ENCODE peak calls at places on chromosomes 4 and X, in five cellular contexts. B, U, K, E and Z are unnamed samples.

GRCh38 chr4:132506568-132506967 is 642.5 kb upstream of the PCDH10 start:
- DNase-seq in B (no peak), U (no peak), K (no peak), E (no peak), Z (no peak)

GRCh38 chrX:10847333-10847732 is 226.9 kb upstream of the MID1 start:
- DNase-seq in B (no peak), U (no peak), K (no peak), E (no peak), Z (no peak)

GRCh38 chr4:56271121-56271520 is 116.2 kb downstream of the AASDH start:
- DNase-seq in B (no peak), U (no peak), K (no peak), E (no peak), Z (no peak)

GRCh38 chr4:6771229-6771671 is 11.3 kb upstream of the KIAA0232 start:
- DNase-seq in B (no peak), U (no peak), K (no peak), E (no peak), Z (no peak)

GRCh38 chr4:112522389-112522788 is 6.4 kb upstream of the NEUROG2 start:
- DNase-seq in B (no peak), U (no peak), K (no peak), E (no peak), Z (no peak)

GRCh38 chrX:63747331-63747730 is 37.7 kb downstream of the ARHGEF9 start:
- DNase-seq in B (no peak), U (peak; percentile 87), K (no peak), E (no peak), Z (no peak)

GRCh38 chrX:112753116-112753515 is 73.4 kb upstream of the LHFPL1 start:
- DNase-seq in B (no peak), U (no peak), K (no peak), E (no peak), Z (no peak)

GRCh38 chrX:45668686-45669443 is 468.2 kb upstream of the DIPK2B start:
- DNase-seq in B (no peak), U (peak; percentile 68), K (peak; percentile 19), E (no peak), Z (no peak)

GRCh38 chr4:1200425-1201035 is 28.1 kb upstream of the SPON2 start:
- DNase-seq in B (peak; percentile 46), U (peak; percentile 76), K (peak; percentile 19), E (no peak), Z (no peak)

GRCh38 chr4:147958459-147959065 is 226.7 kb downstream of the ARHGAP10 start:
- DNase-seq in B (no peak), U (no peak), K (no peak), E (no peak), Z (no peak)

GRCh38 chr4:38128478-38129451 is 168.6 kb downstream of the PTTG2 start:
- DNase-seq in B (no peak), U (peak; percentile 40), K (no peak), E (peak; percentile 35), Z (peak; percentile 21)

GRCh38 chr4:108834167-108834566 is 71.3 kb upstream of the ETNPPL start:
- DNase-seq in B (no peak), U (peak; percentile 5), K (no peak), E (no peak), Z (no peak)

GRCh38 chr4:2284934-2285664 is 23.2 kb upstream of the MXD4 start:
- DNase-seq in B (no peak), U (peak; percentile 86), K (no peak), E (no peak), Z (no peak)

GRCh38 chrX:66043584-66043983 is 3.7 kb upstream of the VSIG4 start:
- DNase-seq in B (no peak), U (no peak), K (no peak), E (no peak), Z (no peak)

GRCh38 chr4:124650614-124651013 is 61.9 kb downstream of the ANKRD50 start:
- DNase-seq in B (no peak), U (no peak), K (no peak), E (no peak), Z (no peak)

GRCh38 chr4:150961566-150961965 is 53.5 kb downstream of the LRBA start:
- DNase-seq in B (no peak), U (peak; percentile 14), K (no peak), E (no peak), Z (no peak)

GRCh38 chrX:68490644-68491043 is 8.2 kb upstream of the YIPF6 start:
- DNase-seq in B (no peak), U (peak; percentile 44), K (no peak), E (no peak), Z (no peak)

GRCh38 chr4:10093801-10094552 is 22.6 kb downstream of the WDR1 start:
- DNase-seq in B (no peak), U (peak; percentile 93), K (no peak), E (no peak), Z (no peak)

GRCh38 chr4:17544205-17544604 is 29.2 kb downstream of the CLRN2 start:
- DNase-seq in B (no peak), U (peak; percentile 16), K (no peak), E (no peak), Z (no peak)

GRCh38 chr4:41880840-41881831 is 54.1 kb upstream of the TMEM33 start:
- DNase-seq in B (no peak), U (no peak), K (no peak), E (no peak), Z (no peak)

GRCh38 chr4:127997534-127998388 is 32.6 kb downstream of the ABHD18 start:
- DNase-seq in B (no peak), U (peak; percentile 3), K (no peak), E (no peak), Z (peak; percentile 4)

GRCh38 chrX:138711399-138712347 is at the start of gene FGF13:
- DNase-seq in B (peak; percentile 2), U (no peak), K (peak; percentile 50), E (no peak), Z (no peak)

GRCh38 chr4:127250577-127250976 is 382.2 kb upstream of the INTU start:
- DNase-seq in B (no peak), U (no peak), K (no peak), E (no peak), Z (no peak)

GRCh38 chrX:22922961-22923360 is 76.8 kb upstream of the DDX53 start:
- DNase-seq in B (no peak), U (peak; percentile 59), K (peak; percentile 32), E (no peak), Z (no peak)